ENCODE peak calls at places on chromosomes 1 and 21, in five cellular contexts. L is HepG2, N is SK-N-SH, D is H1, J is GM12878. V is an unnamed sample.

GRCh38 chr1:14441302-14441741 is 157.2 kb upstream of the KAZN start:
- DNase-seq in N (no peak), D (no peak), L (no peak), J (no peak), V (no peak)

GRCh38 chr1:51859333-51859732 is 19.2 kb downstream of the NRDC start:
- DNase-seq in L (no peak), N (no peak), J (no peak), D (no peak), V (no peak)

GRCh38 chr1:32247452-32247851 is 430 bp downstream of the FAM167B start:
- DNase-seq in N (no peak), L (no peak), D (no peak), J (no peak), V (no peak)

GRCh38 chr1:164707868-164708331 is 148.9 kb downstream of the PBX1 start:
- DNase-seq in L (no peak), D (no peak), N (no peak), J (no peak), V (no peak)

GRCh38 chr1:228747536-228747935 is 12.3 kb downstream of the RHOU start:
- DNase-seq in L (no peak), D (no peak), N (no peak), J (no peak), V (no peak)

GRCh38 chr1:94117250-94117851 is 3.6 kb downstream of the ABCA4 start:
- DNase-seq in J (no peak), N (peak; percentile 31), D (no peak), L (no peak), V (no peak)

GRCh38 chr1:205266584-205267305 is 39.0 kb downstream of the TMCC2 start:
- DNase-seq in N (no peak), J (no peak), D (no peak), L (no peak), V (no peak)

GRCh38 chr1:243715285-243715684 is 134.8 kb downstream of the AKT3 start:
- DNase-seq in D (no peak), L (no peak), N (no peak), J (no peak), V (no peak)

GRCh38 chr1:7339953-7340352 is 431.1 kb upstream of the VAMP3 start:
- DNase-seq in L (no peak), J (no peak), N (no peak), D (no peak), V (no peak)

GRCh38 chr1:154940213-154940879 is 3.8 kb upstream of the PMVK start:
- DNase-seq in D (no peak), L (no peak), J (no peak), N (no peak), V (no peak)

GRCh38 chr1:31788825-31789256 is 24.7 kb upstream of the ADGRB2 start:
- DNase-seq in D (no peak), J (peak; percentile 19), N (no peak), L (peak; percentile 28), V (peak; percentile 28)

GRCh38 chr1:119653839-119654170 is 5.7 kb upstream of the ZNF697 start:
- DNase-seq in D (no peak), J (no peak), N (no peak), L (no peak), V (no peak)

GRCh38 chr1:242546441-242546840 is 21.9 kb upstream of the PLD5 start:
- DNase-seq in J (no peak), L (no peak), D (no peak), N (no peak), V (no peak)

GRCh38 chr1:19485362-19486187 is at the start of gene CAPZB:
- DNase-seq in D (no peak), N (peak; percentile 99), L (peak; percentile 75), J (no peak), V (peak; percentile 98)

GRCh38 chr1:175771301-175771700 is 27.9 kb upstream of the TNR start:
- DNase-seq in L (no peak), D (no peak), N (no peak), J (no peak), V (no peak)

GRCh38 chr1:220669005-220669404 is 21.2 kb upstream of the C1orf115 start:
- DNase-seq in L (no peak), D (no peak), J (no peak), N (no peak), V (no peak)

GRCh38 chr21:32331444-32332305 is 33.0 kb downstream of the MRAP start:
- DNase-seq in L (peak; percentile 10), N (no peak), J (no peak), D (no peak), V (no peak)

GRCh38 chr1:83818916-83819315 is 180.0 kb downstream of the TTLL7 start:
- DNase-seq in N (no peak), D (no peak), J (no peak), L (peak; percentile 14), V (no peak)

DNA sequence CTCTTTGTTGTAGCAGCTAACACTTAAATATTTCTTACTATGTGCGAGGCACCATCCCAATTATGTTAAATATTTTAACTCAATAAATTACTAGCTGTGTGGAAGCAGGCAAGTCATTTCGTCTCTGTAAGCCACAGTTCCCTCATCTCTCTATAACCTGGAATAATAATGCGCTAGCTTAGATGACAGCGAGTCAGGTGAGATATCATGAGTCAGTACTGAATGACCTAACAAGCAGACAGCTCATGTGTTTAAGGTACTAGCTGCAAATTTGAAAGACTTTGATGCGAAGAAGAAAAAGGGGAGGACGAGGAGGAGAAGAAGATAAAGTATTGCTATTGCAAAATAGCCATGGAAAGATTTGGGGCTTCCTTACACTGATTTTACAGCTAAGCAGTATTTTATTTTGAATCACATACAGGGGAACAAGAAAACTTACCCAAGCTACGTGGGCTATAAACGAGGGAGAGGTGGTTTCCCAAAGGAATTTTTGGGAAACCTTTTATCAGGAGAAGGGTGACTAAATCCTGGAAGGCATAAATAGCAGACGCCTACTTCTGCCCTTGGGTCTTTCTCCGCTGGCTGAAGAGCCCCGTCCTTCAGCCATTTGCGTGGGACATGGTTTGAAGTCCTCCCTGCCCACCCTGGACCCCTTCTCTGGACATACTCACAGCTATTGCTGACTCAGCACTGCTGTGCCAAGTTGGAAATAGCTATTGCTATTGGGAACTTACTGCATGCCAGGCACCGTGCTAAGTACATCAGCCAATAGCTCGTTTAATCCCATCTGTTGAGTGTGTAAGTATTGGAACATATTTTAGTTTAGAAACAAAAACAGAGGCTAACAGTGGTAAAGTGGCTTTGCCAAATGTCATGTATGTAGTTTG is 8.8 kb downstream of the CITED4 start:
- DNase-seq in J (no peak), D (no peak), L (no peak), N (no peak), V (no peak)
- TF ChIP-seq TAF1 in J (no peak), D (no peak), L (no peak), N (no peak), V (no peak)

GRCh38 chr1:109186704-109187071 is 27.0 kb upstream of the SARS1 start:
- DNase-seq in L (no peak), D (no peak), J (no peak), N (no peak), V (peak; percentile 33)
- TF ChIP-seq CHD2 in L (no peak), D (no peak), J (no peak), N (no peak), V (no peak)

GRCh38 chr1:53949651-53950050 is 3.5 kb downstream of the LRRC42 start:
- DNase-seq in N (no peak), L (no peak), J (no peak), D (no peak), V (no peak)
- TF ChIP-seq TAF1 in N (no peak), L (no peak), J (no peak), D (no peak), V (no peak)

DNA sequence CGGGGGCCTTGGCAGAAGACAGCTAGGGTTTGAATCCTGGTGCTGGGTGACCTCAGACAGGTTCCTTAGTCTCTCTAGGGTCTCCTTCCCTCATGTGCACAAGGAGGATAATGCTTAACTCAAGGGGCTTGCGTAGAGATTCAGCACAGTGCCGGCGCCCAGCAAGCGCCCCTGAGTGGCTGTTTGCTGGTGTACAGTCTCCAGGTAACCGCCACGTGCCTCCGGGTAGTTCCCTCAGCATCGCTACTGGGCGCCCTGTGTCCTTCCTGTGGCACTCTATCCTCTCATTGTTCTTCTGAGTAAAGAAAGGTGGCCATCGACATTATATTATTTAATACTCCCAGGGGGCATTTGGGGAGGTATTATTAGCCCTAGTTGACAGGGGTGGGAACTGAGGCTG is 80.9 kb downstream of the NENF start:
- DNase-seq in J (no peak), L (no peak), D (no peak), N (no peak), V (no peak)
- TF ChIP-seq CHD2 in J (no peak), L (no peak), D (no peak), N (no peak), V (no peak)

DNA sequence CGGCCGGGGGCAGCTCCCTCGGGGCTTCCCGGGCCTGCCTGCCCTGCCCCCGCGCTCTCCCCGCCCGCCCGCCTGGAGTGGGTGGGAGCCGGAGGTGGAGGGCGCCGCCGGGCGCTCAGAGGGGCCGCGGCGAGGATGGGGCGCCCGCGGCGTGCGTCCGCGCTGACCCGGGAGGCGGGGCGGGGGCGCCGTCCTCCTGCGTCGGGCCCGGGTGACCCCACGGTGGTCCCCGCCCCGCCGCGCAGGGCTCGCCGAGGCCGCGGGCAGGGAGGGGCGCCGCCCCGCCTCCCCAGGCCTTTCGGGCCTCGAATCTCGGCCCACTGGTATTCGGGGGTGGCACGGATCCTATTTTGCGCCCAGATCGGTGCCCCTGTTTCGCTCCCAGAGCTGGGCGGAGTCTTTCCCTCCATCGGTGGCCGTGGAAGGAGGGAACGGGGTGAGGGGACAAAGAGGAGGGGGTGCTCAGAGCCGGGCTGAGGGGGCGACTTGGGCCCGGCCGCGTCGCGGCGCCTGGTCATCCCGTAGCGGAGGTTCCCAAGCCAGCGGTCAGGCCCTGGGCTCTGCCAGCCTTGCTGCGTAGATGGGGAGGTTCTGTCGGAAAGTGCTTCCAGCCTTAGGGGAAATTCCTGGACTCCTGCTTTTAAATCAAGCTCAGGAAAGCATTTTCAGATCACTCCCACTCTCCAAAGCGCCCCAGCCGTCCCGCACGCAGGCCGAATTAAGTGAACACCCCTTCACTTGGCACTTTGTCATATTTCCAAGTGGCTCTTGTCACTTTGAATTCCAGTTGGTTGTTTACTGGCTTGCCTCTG is 546 bp downstream of the PATJ start:
- DNase-seq in D (no peak), J (no peak), N (peak; percentile 92), L (peak; percentile 12), V (no peak)
- TF ChIP-seq TAF1 in D (peak; percentile 12), J (no peak), N (no peak), L (peak; percentile 16), V (no peak)

GRCh38 chr21:14451520-14451919 is 68.6 kb upstream of the HSPA13 start:
- DNase-seq in D (no peak), J (no peak), N (no peak), L (no peak), V (no peak)
- TF ChIP-seq CHD2 in D (no peak), J (no peak), N (no peak), L (no peak), V (no peak)

GRCh38 chr21:33334824-33335223 is 10.1 kb downstream of the IFNAR1 start:
- DNase-seq in N (no peak), D (no peak), L (no peak), J (no peak), V (no peak)

GRCh38 chr21:33339938-33340337 is 15.2 kb downstream of the IFNAR1 start:
- DNase-seq in L (no peak), D (no peak), N (no peak), J (no peak), V (no peak)

GRCh38 chr21:33334191-33334590 is 9.4 kb downstream of the IFNAR1 start:
- DNase-seq in J (no peak), L (no peak), N (no peak), D (no peak), V (no peak)

DNA sequence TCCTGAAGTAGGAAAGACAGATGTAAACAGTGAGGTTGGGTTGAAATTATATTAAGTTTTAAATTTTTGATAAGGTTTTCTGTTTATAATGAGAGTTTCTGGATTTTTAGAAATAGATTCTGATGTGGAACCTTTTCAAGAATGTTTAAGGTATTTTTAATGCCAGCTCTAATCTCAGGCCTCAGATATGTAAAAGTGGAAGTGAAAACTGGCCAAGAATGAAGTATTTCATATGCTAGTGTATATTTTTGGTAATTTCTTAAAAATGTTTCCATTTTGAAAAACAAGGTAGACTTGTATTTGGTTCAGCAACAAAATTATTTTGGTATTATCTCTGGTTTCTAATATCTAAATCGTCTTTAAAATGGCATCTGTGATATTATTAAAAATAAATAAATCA is 14.4 kb downstream of the IFNAR1 start:
- DNase-seq in L (no peak), J (no peak), D (no peak), N (no peak), V (no peak)
- TF ChIP-seq TAF1 in L (no peak), J (no peak), D (no peak), N (no peak), V (no peak)